ENCODE peak calls at places on chromosomes 3 and 15, in nine cellular contexts. One of them, this sample, is unnamed.

GRCh38 chr3:48826451-48826850 is 21.2 kb downstream of the PRKAR2A start:
- DNase-seq in HCT116: no peak
- DNase-seq in left ventricle myocardium inferior: no peak
- DNase-seq in IMR-90: peak; percentile 96
- DNase-seq in cardiac muscle cell: peak; percentile 92
- DNase-seq in PC-9: no peak
- DNase-seq in sigmoid colon: no peak
- DNase-seq in pancreas: no peak
- DNase-seq in HepG2: no peak
- DNase-seq in this sample: no peak

GRCh38 chr3:87855626-87856025 is 203.2 kb downstream of the CGGBP1 start:
- DNase-seq in HCT116: no peak
- DNase-seq in left ventricle myocardium inferior: no peak
- DNase-seq in IMR-90: no peak
- DNase-seq in cardiac muscle cell: peak; percentile 19
- DNase-seq in PC-9: no peak
- DNase-seq in sigmoid colon: no peak
- DNase-seq in pancreas: no peak
- DNase-seq in HepG2: no peak
- DNase-seq in this sample: no peak

GRCh38 chr3:34033840-34034239 is 235.4 kb downstream of the PDCD6IP start:
- DNase-seq in HCT116: no peak
- DNase-seq in left ventricle myocardium inferior: no peak
- DNase-seq in IMR-90: no peak
- DNase-seq in cardiac muscle cell: no peak
- DNase-seq in PC-9: no peak
- DNase-seq in sigmoid colon: no peak
- DNase-seq in pancreas: no peak
- DNase-seq in HepG2: no peak
- DNase-seq in this sample: no peak

GRCh38 chr3:163362154-163362553 is 1716.1 kb downstream of the SI start:
- DNase-seq in HCT116: no peak
- DNase-seq in left ventricle myocardium inferior: no peak
- DNase-seq in IMR-90: no peak
- DNase-seq in cardiac muscle cell: no peak
- DNase-seq in PC-9: no peak
- DNase-seq in sigmoid colon: no peak
- DNase-seq in pancreas: no peak
- DNase-seq in HepG2: no peak
- DNase-seq in this sample: no peak

GRCh38 chr3:160403028-160403545 is 3.6 kb downstream of the SMC4 start:
- DNase-seq in HCT116: no peak
- DNase-seq in left ventricle myocardium inferior: no peak
- DNase-seq in IMR-90: peak; percentile 23
- DNase-seq in cardiac muscle cell: peak; percentile 43
- DNase-seq in PC-9: no peak
- DNase-seq in sigmoid colon: no peak
- DNase-seq in pancreas: no peak
- DNase-seq in HepG2: no peak
- DNase-seq in this sample: no peak

GRCh38 chr3:193665370-193665989 is 72.5 kb downstream of the OPA1 start:
- DNase-seq in HCT116: peak; percentile 23
- DNase-seq in left ventricle myocardium inferior: no peak
- DNase-seq in IMR-90: peak; percentile 54
- DNase-seq in cardiac muscle cell: peak; percentile 61
- DNase-seq in PC-9: no peak
- DNase-seq in sigmoid colon: no peak
- DNase-seq in pancreas: no peak
- DNase-seq in HepG2: peak; percentile 25
- DNase-seq in this sample: no peak

GRCh38 chr15:35530698-35531097 is 15.3 kb downstream of the DPH6 start:
- DNase-seq in HCT116: no peak
- DNase-seq in left ventricle myocardium inferior: no peak
- DNase-seq in IMR-90: no peak
- DNase-seq in cardiac muscle cell: no peak
- DNase-seq in PC-9: no peak
- DNase-seq in sigmoid colon: no peak
- DNase-seq in pancreas: no peak
- DNase-seq in HepG2: no peak
- DNase-seq in this sample: no peak

GRCh38 chr15:91289324-91289723 is 189.3 kb downstream of the SV2B start:
- DNase-seq in HCT116: no peak
- DNase-seq in left ventricle myocardium inferior: no peak
- DNase-seq in IMR-90: no peak
- DNase-seq in cardiac muscle cell: no peak
- DNase-seq in PC-9: no peak
- DNase-seq in sigmoid colon: no peak
- DNase-seq in pancreas: no peak
- DNase-seq in HepG2: no peak
- DNase-seq in this sample: no peak

GRCh38 chr3:127352612-127353011 is 64.8 kb upstream of the PRR20G start:
- DNase-seq in HCT116: no peak
- DNase-seq in left ventricle myocardium inferior: no peak
- DNase-seq in IMR-90: no peak
- DNase-seq in cardiac muscle cell: no peak
- DNase-seq in PC-9: no peak
- DNase-seq in sigmoid colon: no peak
- DNase-seq in pancreas: no peak
- DNase-seq in HepG2: no peak
- DNase-seq in this sample: no peak

DNA sequence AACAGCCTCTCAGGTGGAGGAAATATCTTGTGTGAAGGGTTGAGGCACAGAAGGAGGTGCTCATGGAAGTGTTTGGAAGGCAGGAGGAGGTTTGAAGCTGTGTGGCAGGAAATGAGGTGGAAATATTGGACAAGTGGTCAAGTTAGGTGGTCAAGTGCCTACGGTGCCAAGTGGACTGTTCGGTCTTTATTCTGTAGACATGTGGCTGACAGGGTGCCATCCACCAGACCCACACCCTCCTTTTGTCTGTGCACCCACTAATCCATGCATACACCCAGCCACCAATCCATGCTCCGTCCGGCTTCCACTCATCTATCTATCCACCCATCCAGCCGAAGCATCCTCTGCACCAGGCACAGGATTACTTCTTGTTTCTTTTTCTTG is 2.2 kb downstream of the SLC6A20 start:
- DNase-seq in HCT116: no peak
- DNase-seq in left ventricle myocardium inferior: no peak
- DNase-seq in IMR-90: no peak
- DNase-seq in cardiac muscle cell: no peak
- DNase-seq in PC-9: no peak
- DNase-seq in sigmoid colon: no peak
- DNase-seq in pancreas: no peak
- DNase-seq in HepG2: no peak
- DNase-seq in this sample: no peak
- H3K27me3 ChIP-seq in HCT116: no peaks in the 10 kb centered on the region
- H3K27me3 ChIP-seq in left ventricle myocardium inferior: peaks cover 53% of the 10 kb centered on the region
- H3K27me3 ChIP-seq in IMR-90: peaks cover 82% of the 10 kb centered on the region
- H3K27me3 ChIP-seq in cardiac muscle cell: peaks cover 39% of the 10 kb centered on the region
- H3K27me3 ChIP-seq in PC-9: no peaks in the 10 kb centered on the region
- H3K27me3 ChIP-seq in sigmoid colon: peaks cover 53% of the 10 kb centered on the region
- H3K27me3 ChIP-seq in pancreas: peaks cover 15% of the 10 kb centered on the region
- H3K27me3 ChIP-seq in HepG2: peaks cover 2% of the 10 kb centered on the region
- H3K27me3 ChIP-seq in this sample: peaks cover 34% of the 10 kb centered on the region

GRCh38 chr3:190596341-190597285 is 82.7 kb downstream of the IL1RAP start:
- DNase-seq in HCT116: no peak
- DNase-seq in left ventricle myocardium inferior: no peak
- DNase-seq in IMR-90: no peak
- DNase-seq in cardiac muscle cell: no peak
- DNase-seq in PC-9: no peak
- DNase-seq in sigmoid colon: no peak
- DNase-seq in pancreas: no peak
- DNase-seq in HepG2: no peak
- DNase-seq in this sample: no peak

GRCh38 chr3:190594171-190594570 is 80.3 kb downstream of the IL1RAP start:
- DNase-seq in HCT116: no peak
- DNase-seq in left ventricle myocardium inferior: no peak
- DNase-seq in IMR-90: no peak
- DNase-seq in cardiac muscle cell: no peak
- DNase-seq in PC-9: no peak
- DNase-seq in sigmoid colon: no peak
- DNase-seq in pancreas: no peak
- DNase-seq in HepG2: no peak
- DNase-seq in this sample: no peak

GRCh38 chr3:190595807-190596206 is 81.9 kb downstream of the IL1RAP start:
- DNase-seq in HCT116: no peak
- DNase-seq in left ventricle myocardium inferior: no peak
- DNase-seq in IMR-90: no peak
- DNase-seq in cardiac muscle cell: no peak
- DNase-seq in PC-9: no peak
- DNase-seq in sigmoid colon: no peak
- DNase-seq in pancreas: no peak
- DNase-seq in HepG2: no peak
- DNase-seq in this sample: no peak

GRCh38 chr3:190595212-190595795 is 81.4 kb downstream of the IL1RAP start:
- DNase-seq in HCT116: no peak
- DNase-seq in left ventricle myocardium inferior: no peak
- DNase-seq in IMR-90: no peak
- DNase-seq in cardiac muscle cell: no peak
- DNase-seq in PC-9: no peak
- DNase-seq in sigmoid colon: no peak
- DNase-seq in pancreas: no peak
- DNase-seq in HepG2: peak; percentile 31
- DNase-seq in this sample: no peak

GRCh38 chr3:190597291-190597690 is 83.4 kb downstream of the IL1RAP start:
- DNase-seq in HCT116: no peak
- DNase-seq in left ventricle myocardium inferior: no peak
- DNase-seq in IMR-90: no peak
- DNase-seq in cardiac muscle cell: peak; percentile 17
- DNase-seq in PC-9: no peak
- DNase-seq in sigmoid colon: no peak
- DNase-seq in pancreas: no peak
- DNase-seq in HepG2: no peak
- DNase-seq in this sample: no peak
- H3K4me3 ChIP-seq in HCT116: no peak overlapping the region
- H3K4me3 ChIP-seq in left ventricle myocardium inferior: no peak overlapping the region
- H3K4me3 ChIP-seq in IMR-90: no peak overlapping the region
- H3K4me3 ChIP-seq in cardiac muscle cell: no peak overlapping the region
- H3K4me3 ChIP-seq in PC-9: no peak overlapping the region
- H3K4me3 ChIP-seq in sigmoid colon: no peak overlapping the region
- H3K4me3 ChIP-seq in pancreas: no peak overlapping the region
- H3K4me3 ChIP-seq in HepG2: no peak overlapping the region
- H3K4me3 ChIP-seq in this sample: no peak overlapping the region

GRCh38 chr3:52530918-52531635 is 2.6 kb downstream of the NT5DC2 start:
- DNase-seq in HCT116: no peak
- DNase-seq in left ventricle myocardium inferior: peak; percentile 72
- DNase-seq in IMR-90: no peak
- DNase-seq in cardiac muscle cell: no peak
- DNase-seq in PC-9: no peak
- DNase-seq in sigmoid colon: peak; percentile 56
- DNase-seq in pancreas: peak; percentile 44
- DNase-seq in HepG2: no peak
- DNase-seq in this sample: no peak

GRCh38 chr3:52532838-52533622 is 627 bp downstream of the NT5DC2 start:
- DNase-seq in HCT116: no peak
- DNase-seq in left ventricle myocardium inferior: no peak
- DNase-seq in IMR-90: no peak
- DNase-seq in cardiac muscle cell: peak; percentile 23
- DNase-seq in PC-9: peak; percentile 22
- DNase-seq in sigmoid colon: peak; percentile 75
- DNase-seq in pancreas: peak; percentile 67
- DNase-seq in HepG2: no peak
- DNase-seq in this sample: peak; percentile 61

GRCh38 chr3:52533623-52534280 is at the start of gene NT5DC2:
- DNase-seq in HCT116: no peak
- DNase-seq in left ventricle myocardium inferior: peak; percentile 77
- DNase-seq in IMR-90: peak; percentile 56
- DNase-seq in cardiac muscle cell: peak; percentile 83
- DNase-seq in PC-9: peak; percentile 69
- DNase-seq in sigmoid colon: peak; percentile 86
- DNase-seq in pancreas: peak; percentile 85
- DNase-seq in HepG2: peak; percentile 46
- DNase-seq in this sample: no peak

GRCh38 chr3:52532517-52532837 is 1.2 kb downstream of the NT5DC2 start:
- DNase-seq in HCT116: no peak
- DNase-seq in left ventricle myocardium inferior: no peak
- DNase-seq in IMR-90: peak; percentile 62
- DNase-seq in cardiac muscle cell: peak; percentile 77
- DNase-seq in PC-9: peak; percentile 37
- DNase-seq in sigmoid colon: peak; percentile 71
- DNase-seq in pancreas: peak; percentile 52
- DNase-seq in HepG2: peak; percentile 69
- DNase-seq in this sample: peak; percentile 65

DNA sequence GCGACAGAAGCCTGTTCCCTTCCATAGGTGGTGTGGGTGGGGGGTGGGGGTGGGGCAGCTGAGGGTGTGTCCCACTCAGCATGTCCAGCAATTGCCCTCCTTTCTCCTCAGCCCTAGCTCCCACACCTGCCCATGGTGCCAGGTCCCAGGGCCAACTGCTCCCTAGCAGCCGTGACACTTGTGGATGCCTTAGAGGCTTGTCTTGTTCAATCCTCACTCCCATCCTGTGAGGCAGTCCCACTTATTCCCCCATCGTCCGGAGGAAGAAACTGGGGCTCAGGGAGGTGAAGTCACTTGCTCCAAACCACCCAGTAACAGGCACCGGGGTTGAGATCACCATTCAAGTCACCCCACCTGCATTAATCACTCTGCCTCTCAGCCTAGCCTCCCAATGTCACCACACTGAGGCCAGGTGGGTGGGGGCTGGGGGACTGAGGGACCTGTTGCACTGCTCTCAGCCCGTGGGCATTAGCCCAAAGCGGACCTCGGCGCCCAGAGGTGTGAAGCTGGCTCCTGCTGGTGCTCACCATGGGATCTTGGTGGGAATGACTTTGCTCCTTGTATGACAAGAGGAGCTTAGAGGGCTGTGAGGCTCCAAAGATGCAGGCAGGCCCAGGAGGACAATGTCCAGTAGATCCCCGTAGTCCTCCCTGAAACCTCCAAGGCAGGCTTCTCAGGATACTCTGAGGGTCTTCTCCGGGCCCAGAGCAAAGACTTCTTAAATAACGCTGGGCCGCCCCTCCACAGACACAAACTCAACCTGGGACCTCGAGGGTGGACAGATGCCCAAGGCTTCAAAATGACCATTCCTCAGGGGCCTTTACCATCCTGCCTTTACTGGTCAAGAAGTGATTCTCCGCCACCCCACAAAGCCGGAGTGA is 1.8 kb downstream of the NT5DC2 start:
- DNase-seq in HCT116: no peak
- DNase-seq in left ventricle myocardium inferior: no peak
- DNase-seq in IMR-90: no peak
- DNase-seq in cardiac muscle cell: no peak
- DNase-seq in PC-9: no peak
- DNase-seq in sigmoid colon: peak; percentile 64
- DNase-seq in pancreas: peak; percentile 52
- DNase-seq in HepG2: no peak
- DNase-seq in this sample: peak; percentile 66
- H3K4me1 ChIP-seq in HCT116: peaks cover 33% of the 10 kb centered on the region
- H3K4me1 ChIP-seq in left ventricle myocardium inferior: peaks cover 84% of the 10 kb centered on the region
- H3K4me1 ChIP-seq in IMR-90: peaks cover 29% of the 10 kb centered on the region
- H3K4me1 ChIP-seq in cardiac muscle cell: peaks cover 12% of the 10 kb centered on the region
- H3K4me1 ChIP-seq in PC-9: peaks cover 11% of the 10 kb centered on the region
- H3K4me1 ChIP-seq in sigmoid colon: peaks cover 30% of the 10 kb centered on the region
- H3K4me1 ChIP-seq in pancreas: no peaks in the 10 kb centered on the region
- H3K4me1 ChIP-seq in HepG2: peaks cover 56% of the 10 kb centered on the region
- H3K4me1 ChIP-seq in this sample: peaks cover 7% of the 10 kb centered on the region

DNA sequence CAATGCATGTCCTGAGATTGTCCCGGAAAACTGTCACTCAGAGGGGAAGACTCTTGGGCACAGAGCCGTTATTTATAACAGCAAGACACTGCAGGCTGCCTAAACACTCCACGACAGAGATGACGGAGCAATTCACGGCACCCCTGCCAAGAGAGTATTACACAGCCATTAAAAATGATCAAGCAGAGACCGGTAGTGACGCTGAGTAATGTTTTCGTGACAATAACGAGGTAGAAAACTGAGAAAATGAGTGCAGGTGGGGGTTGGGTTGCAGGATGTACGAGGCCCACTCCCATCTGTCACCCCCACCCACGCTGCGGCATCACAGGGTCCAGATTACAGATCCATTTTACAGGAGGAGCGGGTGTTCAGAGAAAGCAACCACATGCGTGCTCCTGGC is 58.9 kb upstream of the LINGO1 start:
- DNase-seq in HCT116: no peak
- DNase-seq in left ventricle myocardium inferior: no peak
- DNase-seq in IMR-90: no peak
- DNase-seq in cardiac muscle cell: no peak
- DNase-seq in PC-9: no peak
- DNase-seq in sigmoid colon: no peak
- DNase-seq in pancreas: no peak
- DNase-seq in HepG2: no peak
- DNase-seq in this sample: no peak
- H3K27me3 ChIP-seq in HCT116: peaks cover 5% of the 10 kb centered on the region
- H3K27me3 ChIP-seq in left ventricle myocardium inferior: peaks cover 95% of the 10 kb centered on the region
- H3K27me3 ChIP-seq in IMR-90: peaks cover 44% of the 10 kb centered on the region
- H3K27me3 ChIP-seq in cardiac muscle cell: no peaks in the 10 kb centered on the region
- H3K27me3 ChIP-seq in PC-9: peaks cover 99% of the 10 kb centered on the region
- H3K27me3 ChIP-seq in sigmoid colon: peaks cover 31% of the 10 kb centered on the region
- H3K27me3 ChIP-seq in pancreas: no peaks in the 10 kb centered on the region
- H3K27me3 ChIP-seq in HepG2: peaks cover 6% of the 10 kb centered on the region
- H3K27me3 ChIP-seq in this sample: no peaks in the 10 kb centered on the region